ENCODE peak calls at places on chromosomes 2 and 18, in eight cellular contexts. P, J, K, Y, A, S, U and O are unnamed samples.

GRCh38 chr2:212831671-212832199 is 293.1 kb upstream of the ERBB4 start:
- DNase-seq in J (no peak), S (no peak), P (no peak), Y (no peak), U (no peak), K (no peak), A (no peak), O (no peak)

GRCh38 chr2:60439219-60439974 is 114.1 kb downstream of the BCL11A start:
- DNase-seq in K (no peak), J (no peak), S (no peak), A (no peak), U (peak; percentile 10), Y (no peak), P (peak; percentile 96), O (no peak)

GRCh38 chr2:219073413-219074129 is 12.8 kb upstream of the IHH start:
- DNase-seq in K (peak; percentile 80), J (peak; percentile 35), Y (peak; percentile 26), U (peak; percentile 81), A (no peak), S (peak; percentile 68), P (peak; percentile 64), O (no peak)

GRCh38 chr2:23386422-23387220 is 1.6 kb downstream of the KLHL29 start:
- DNase-seq in S (no peak), P (no peak), K (no peak), J (peak; percentile 18), U (peak; percentile 21), A (no peak), Y (no peak), O (no peak)

GRCh38 chr18:48024891-48025660 is 94.6 kb upstream of the SMAD2 start:
- DNase-seq in Y (no peak), J (no peak), P (no peak), A (no peak), K (no peak), S (no peak), U (no peak), O (no peak)

GRCh38 chr2:208150956-208151355 is 5.0 kb upstream of the CRYGB start:
- DNase-seq in A (no peak), Y (no peak), K (no peak), P (no peak), U (no peak), S (no peak), J (no peak), O (no peak)

GRCh38 chr18:58611471-58612131 is 17.3 kb downstream of the ALPK2 start:
- DNase-seq in S (peak; percentile 47), K (peak; percentile 70), Y (peak; percentile 89), P (no peak), J (no peak), U (no peak), A (no peak), O (no peak)

GRCh38 chr2:209556354-209556961 is 132.6 kb downstream of the MAP2 start:
- DNase-seq in Y (peak; percentile 18), S (peak; percentile 76), A (no peak), U (peak; percentile 82), P (peak; percentile 1), J (no peak), K (peak; percentile 39), O (no peak)

GRCh38 chr2:112061299-112061698 is 6.2 kb downstream of the TMEM87B start:
- DNase-seq in U (no peak), K (no peak), Y (no peak), J (no peak), A (no peak), S (no peak), P (no peak), O (no peak)

GRCh38 chr2:216539791-216540241 is 41.2 kb downstream of the RPL37A start:
- DNase-seq in A (no peak), J (no peak), P (no peak), K (no peak), S (peak; percentile 93), U (no peak), Y (peak; percentile 78), O (no peak)

GRCh38 chr2:17851731-17852585 is 26.5 kb upstream of the KCNS3 start:
- DNase-seq in J (peak; percentile 55), S (peak; percentile 76), Y (peak; percentile 14), K (peak; percentile 66), P (peak; percentile 61), U (peak; percentile 71), A (no peak), O (no peak)

GRCh38 chr2:164794432-164795231 is 47.0 kb downstream of the COBLL1 start:
- DNase-seq in P (no peak), K (no peak), J (no peak), U (peak; percentile 20), S (no peak), Y (no peak), A (no peak), O (no peak)

GRCh38 chr2:13572466-13572865 is 855.7 kb downstream of the TRIB2 start:
- DNase-seq in P (no peak), U (no peak), J (no peak), S (no peak), A (no peak), K (no peak), Y (no peak), O (no peak)

GRCh38 chr2:32455816-32456215 is 99.0 kb downstream of the BIRC6 start:
- DNase-seq in U (no peak), P (no peak), Y (no peak), S (no peak), K (no peak), A (no peak), J (no peak), O (no peak)

GRCh38 chr2:200172521-200172920 is 134.0 kb upstream of the SPATS2L start:
- DNase-seq in A (no peak), U (no peak), Y (no peak), P (no peak), K (no peak), S (no peak), J (no peak), O (no peak)

GRCh38 chr2:130355181-130355577 is 677 bp upstream of the PTPN18 start:
- DNase-seq in J (no peak), Y (no peak), U (no peak), A (peak; percentile 47), S (no peak), P (peak; percentile 46), K (peak; percentile 7), O (no peak)

GRCh38 chr2:95388091-95388692 is 14.3 kb upstream of the FAHD2A start:
- DNase-seq in K (no peak), P (no peak), S (no peak), Y (no peak), A (no peak), U (no peak), J (no peak), O (no peak)

GRCh38 chr2:188766086-188766856 is 207.9 kb upstream of the COL3A1 start:
- DNase-seq in U (no peak), K (peak; percentile 13), Y (no peak), J (no peak), A (no peak), P (no peak), S (no peak), O (no peak)

GRCh38 chr2:188770296-188770695 is 203.9 kb upstream of the COL3A1 start:
- DNase-seq in P (no peak), J (no peak), A (no peak), S (no peak), Y (no peak), K (no peak), U (no peak), O (no peak)

DNA sequence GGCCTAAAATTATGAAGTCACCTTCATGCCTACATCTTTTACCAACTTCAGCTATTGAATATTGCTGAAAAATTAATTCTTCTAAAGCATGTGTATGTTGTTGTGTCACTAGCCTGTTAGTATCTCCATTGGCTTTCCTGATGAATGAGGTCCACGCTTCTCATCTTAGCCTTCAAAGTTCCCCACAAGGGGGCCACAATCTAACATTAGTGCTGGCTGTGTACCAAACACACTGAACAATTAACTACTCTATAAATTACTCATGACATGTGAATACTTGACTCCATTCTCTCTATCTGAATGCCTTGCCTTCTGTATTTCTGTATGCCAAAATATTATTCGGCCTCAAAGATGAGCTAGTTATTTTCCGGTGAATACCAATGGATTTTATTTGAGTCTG is 208.7 kb upstream of the COL3A1 start:
- DNase-seq in P (peak; percentile 1), U (peak; percentile 67), K (peak; percentile 45), J (peak; percentile 2), Y (no peak), S (peak; percentile 74), A (no peak), O (no peak)
- TF ChIP-seq CTCF in P (peak; percentile 43), U (peak; percentile 46), K (peak; percentile 42), J (peak; percentile 54), Y (peak; percentile 46), S (peak; percentile 47), A (no peak), O (no peak)

GRCh38 chr18:60413944-60414547 is 41.5 kb upstream of the MC4R start:
- DNase-seq in P (peak; percentile 37), J (no peak), A (no peak), K (peak; percentile 1), Y (no peak), U (peak; percentile 24), S (peak; percentile 46), O (no peak)
- TF ChIP-seq CTCF in P (peak; percentile 75), J (peak; percentile 54), A (no peak), K (no peak), Y (peak; percentile 62), U (peak; percentile 58), S (peak; percentile 82), O (no peak)

DNA sequence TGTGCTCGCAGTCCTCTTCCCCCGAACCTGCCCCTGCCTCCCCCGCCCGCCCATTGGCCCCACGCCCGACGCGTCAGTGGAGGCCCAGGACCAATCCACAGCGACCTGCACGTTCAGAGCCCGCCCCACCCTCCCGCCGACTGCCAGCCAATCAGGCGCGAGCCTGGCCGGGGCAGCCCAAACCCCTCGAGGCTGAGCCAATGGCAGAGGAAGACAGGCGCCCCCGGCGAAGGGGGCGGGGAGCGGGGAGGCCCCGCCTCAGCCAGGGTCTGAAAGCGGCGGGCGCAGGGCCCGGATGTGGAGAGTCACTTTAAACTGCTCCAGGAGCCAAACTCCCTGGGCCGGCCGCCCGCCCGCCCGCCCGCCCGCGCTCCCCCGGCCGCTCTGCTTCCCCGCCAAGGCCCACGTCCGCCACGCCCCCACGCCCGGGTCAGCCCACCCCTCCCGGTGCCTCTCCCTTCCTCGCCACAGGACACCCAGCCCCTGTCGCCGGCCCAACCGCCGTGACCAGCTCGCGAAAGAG is 520 bp downstream of the SAP130 start:
- DNase-seq in A (peak; percentile 99), J (peak; percentile 94), S (peak; percentile 99), K (peak; percentile 99), P (peak; percentile 98), U (peak; percentile 99), Y (peak; percentile 94), O (peak; percentile 95)
- TF ChIP-seq CTCF in A (no peak), J (no peak), S (no peak), K (no peak), P (no peak), U (no peak), Y (no peak), O (no peak)

GRCh38 chr2:240638517-240639160 is 13.4 kb downstream of the GPR35 start:
- DNase-seq in K (no peak), A (peak; percentile 40), P (no peak), S (no peak), J (no peak), Y (no peak), U (no peak), O (no peak)

GRCh38 chr2:240639566-240639965 is 14.3 kb downstream of the GPR35 start:
- DNase-seq in P (no peak), A (no peak), J (no peak), S (no peak), Y (no peak), U (no peak), K (no peak), O (no peak)

GRCh38 chr2:240642061-240642805 is 17.0 kb downstream of the GPR35 start:
- DNase-seq in P (no peak), Y (no peak), J (no peak), U (no peak), K (no peak), A (peak; percentile 36), S (no peak), O (no peak)

GRCh38 chr2:240642806-240643092 is 17.5 kb downstream of the GPR35 start:
- DNase-seq in K (no peak), U (no peak), A (peak; percentile 32), S (no peak), Y (no peak), P (no peak), J (no peak), O (no peak)

GRCh38 chr2:240640939-240641338 is 15.7 kb downstream of the GPR35 start:
- DNase-seq in Y (no peak), U (peak; percentile 21), K (peak; percentile 16), A (peak; percentile 48), J (peak; percentile 60), S (no peak), P (no peak), O (no peak)
- TF ChIP-seq CTCF in Y (peak; percentile 66), U (peak; percentile 30), K (peak; percentile 44), A (no peak), J (peak; percentile 68), S (no peak), P (no peak), O (no peak)